ENCODE peak calls at places on chromosomes 4 and X, in eight cellular contexts. Y is CD8-positive, alpha-beta T cell; V is naive thymus-derived CD8-positive, alpha-beta T cell; X is stomach; F is left ventricle myocardium inferior; Z is H9; O is NCI-H1092; A is A549. R is an unnamed sample.

GRCh38 chr4:114028071-114028470 is 48.6 kb upstream of the ARSJ start:
- DNase-seq in Y (no peak), V (no peak), X (no peak), F (no peak), Z (no peak), O (no peak), A (no peak), R (no peak)

GRCh38 chr4:137558951-137559350 is 26.7 kb upstream of the PCDH18 start:
- DNase-seq in Y (no peak), V (no peak), X (no peak), F (no peak), Z (no peak), O (no peak), A (no peak), R (no peak)

GRCh38 chr4:59388359-59388758 is 1811.8 kb upstream of the ADGRL3 start:
- DNase-seq in Y (no peak), V (no peak), X (no peak), F (no peak), Z (no peak), O (no peak), A (no peak), R (no peak)

GRCh38 chr4:5887361-5888221 is 5.3 kb downstream of the CRMP1 start:
- DNase-seq in Y (no peak), V (no peak), X (no peak), F (no peak), Z (peak), O (peak), A (no peak), R (peak)

GRCh38 chrX:23334871-23335599 is 386 bp downstream of the PTCHD1 start:
- DNase-seq in Y (no peak), V (no peak), X (no peak), F (no peak), Z (peak), O (peak), A (no peak), R (peak)

GRCh38 chr4:180485407-180485806 is 1757.8 kb upstream of the TENM3 start:
- DNase-seq in Y (no peak), V (no peak), X (no peak), F (no peak), Z (no peak), O (no peak), A (no peak), R (no peak)

GRCh38 chr4:56958111-56958517 is 19.3 kb downstream of the NOA1 start:
- DNase-seq in Y (no peak), V (no peak), X (peak), F (peak), Z (no peak), O (peak), A (peak), R (no peak)

GRCh38 chr4:95439896-95440295 is 108.9 kb downstream of the UNC5C start:
- DNase-seq in Y (no peak), V (no peak), X (no peak), F (no peak), Z (no peak), O (no peak), A (no peak), R (no peak)

GRCh38 chr4:6472387-6473263 is at the start of gene PPP2R2C:
- DNase-seq in Y (no peak), V (no peak), X (no peak), F (no peak), Z (peak), O (peak), A (peak), R (peak)

GRCh38 chr4:1592179-1593037 is 91.7 kb downstream of the FAM53A start:
- DNase-seq in Y (no peak), V (no peak), X (no peak), F (no peak), Z (no peak), O (no peak), A (no peak), R (no peak)

GRCh38 chrX:149461746-149462145 is 43.4 kb downstream of the IDS start:
- DNase-seq in Y (no peak), V (no peak), X (no peak), F (no peak), Z (no peak), O (no peak), A (no peak), R (no peak)

GRCh38 chr4:68466751-68467150 is 19.5 kb downstream of the TMPRSS11E start:
- DNase-seq in Y (no peak), V (no peak), X (no peak), F (no peak), Z (no peak), O (no peak), A (no peak), R (no peak)

GRCh38 chr4:176242764-176243347 is 26.2 kb downstream of the ASB5 start:
- DNase-seq in Y (no peak), V (no peak), X (no peak), F (no peak), Z (no peak), O (no peak), A (no peak), R (no peak)

GRCh38 chr4:119728692-119729593 is 100.3 kb upstream of the PDE5A start:
- DNase-seq in Y (no peak), V (no peak), X (no peak), F (no peak), Z (no peak), O (no peak), A (no peak), R (no peak)

GRCh38 chrX:68454476-68455150 is 21.3 kb upstream of the OPHN1 start:
- DNase-seq in Y (no peak), V (no peak), X (no peak), F (no peak), Z (no peak), O (no peak), A (peak), R (no peak)

GRCh38 chr4:77045490-77045889 is 30.3 kb downstream of the CCNI start:
- DNase-seq in Y (no peak), V (no peak), X (no peak), F (no peak), Z (no peak), O (no peak), A (peak), R (peak)

GRCh38 chr4:185424905-185425599 is 712 bp downstream of the UFSP2 start:
- DNase-seq in Y (peak), V (no peak), X (no peak), F (no peak), Z (no peak), O (no peak), A (no peak), R (no peak)

GRCh38 chr4:30847958-30848357 is 127.8 kb downstream of the PCDH7 start:
- DNase-seq in Y (no peak), V (no peak), X (no peak), F (no peak), Z (no peak), O (no peak), A (no peak), R (no peak)

GRCh38 chr4:69497886-69498395 is 2.2 kb upstream of the UGT2B4 start:
- DNase-seq in Y (no peak), V (no peak), X (no peak), F (no peak), Z (no peak), O (no peak), A (no peak), R (no peak)

GRCh38 chrX:11953615-11954014 is 184.7 kb upstream of the FRMPD4 start:
- DNase-seq in Y (no peak), V (no peak), X (no peak), F (no peak), Z (no peak), O (no peak), A (peak), R (no peak)

GRCh38 chr4:53591372-53591892 is at the start of gene LNX1:
- DNase-seq in Y (no peak), V (no peak), X (peak), F (no peak), Z (peak), O (no peak), A (no peak), R (peak)

GRCh38 chrX:275967-276587 is 5.1 kb upstream of the PLCXD1 start:
- DNase-seq in Y (peak), V (peak), X (peak), F (peak), Z (peak), O (no peak), A (peak), R (peak)

GRCh38 chr4:14695411-14695810 is 306.9 kb upstream of the CPEB2 start:
- DNase-seq in Y (no peak), V (no peak), X (no peak), F (no peak), Z (no peak), O (no peak), A (no peak), R (no peak)

GRCh38 chr4:88230953-88231835 is 53.2 kb downstream of the PPM1K start:
- DNase-seq in Y (no peak), V (no peak), X (no peak), F (no peak), Z (no peak), O (no peak), A (no peak), R (no peak)

GRCh38 chr4:140326395-140326993 is 47.0 kb upstream of the SCOC start:
- DNase-seq in Y (no peak), V (no peak), X (no peak), F (no peak), Z (no peak), O (no peak), A (peak), R (peak)

GRCh38 chr4:89029591-89029990 is 27.4 kb downstream of the FAM13A start:
- DNase-seq in Y (no peak), V (no peak), X (no peak), F (no peak), Z (no peak), O (no peak), A (no peak), R (no peak)

GRCh38 chr4:14790487-14790886 is 211.8 kb upstream of the CPEB2 start:
- DNase-seq in Y (no peak), V (no peak), X (no peak), F (no peak), Z (no peak), O (no peak), A (no peak), R (no peak)

GRCh38 chr4:41318839-41319530 is 62.3 kb downstream of the UCHL1 start:
- DNase-seq in Y (no peak), V (no peak), X (no peak), F (peak), Z (no peak), O (no peak), A (peak), R (no peak)

GRCh38 chr4:147981305-147981704 is 249.4 kb downstream of the ARHGAP10 start:
- DNase-seq in Y (no peak), V (no peak), X (no peak), F (no peak), Z (no peak), O (no peak), A (no peak), R (no peak)